ENCODE peak calls at places on chromosomes 12 and 14, in five cellular contexts. E, P, V, K and A are unnamed samples.

GRCh38 chr14:97077253-97077653 is 280.1 kb downstream of the VRK1 start:
- DNase-seq in E (peak; percentile 58), P (peak; percentile 37), V (peak; percentile 97), K (no peak), A (peak; percentile 88)

GRCh38 chr12:129226005-129226404 is 372.7 kb downstream of the GLT1D1 start:
- DNase-seq in E (no peak), P (no peak), V (no peak), K (no peak), A (no peak)

GRCh38 chr12:11633968-11634367 is 15.5 kb upstream of the ETV6 start:
- DNase-seq in E (no peak), P (no peak), V (peak; percentile 76), K (no peak), A (no peak)

GRCh38 chr14:73753887-73754880 is 40.0 kb upstream of the PNMA1 start:
- DNase-seq in E (no peak), P (no peak), V (peak; percentile 56), K (no peak), A (no peak)

GRCh38 chr14:68250950-68251765 is 431.6 kb downstream of the RAD51B start:
- DNase-seq in E (no peak), P (no peak), V (peak; percentile 28), K (no peak), A (no peak)

GRCh38 chr12:75991753-75992152 is 39.8 kb downstream of the PHLDA1 start:
- DNase-seq in E (no peak), P (no peak), V (no peak), K (no peak), A (no peak)

GRCh38 chr12:12561305-12562015 is 1.2 kb downstream of the DUSP16 start:
- DNase-seq in E (peak; percentile 66), P (peak; percentile 75), V (peak; percentile 36), K (peak; percentile 50), A (peak; percentile 88)

GRCh38 chr12:123242083-123242904 is 9.1 kb downstream of the MTRFR start:
- DNase-seq in E (no peak), P (no peak), V (no peak), K (no peak), A (no peak)

GRCh38 chr14:35416108-35416750 is 11.7 kb upstream of the NFKBIA start:
- DNase-seq in E (no peak), P (no peak), V (peak; percentile 55), K (no peak), A (no peak)

GRCh38 chr14:92408186-92408585 is 85.2 kb downstream of the SLC24A4 start:
- DNase-seq in E (no peak), P (no peak), V (peak; percentile 68), K (peak; percentile 61), A (no peak)

GRCh38 chr12:93242154-93242958 is 135.4 kb upstream of the NUDT4 start:
- DNase-seq in E (no peak), P (peak; percentile 24), V (no peak), K (peak; percentile 61), A (no peak)

GRCh38 chr12:6769003-6769389 is 2.8 kb downstream of the PTMS start:
- DNase-seq in E (no peak), P (peak; percentile 81), V (no peak), K (no peak), A (no peak)

GRCh38 chr12:83389237-83389996 is 702.7 kb downstream of the TMTC2 start:
- DNase-seq in E (no peak), P (no peak), V (peak; percentile 41), K (no peak), A (no peak)

GRCh38 chr12:68587448-68587873 is 23.2 kb upstream of the RAP1B start:
- DNase-seq in E (no peak), P (no peak), V (no peak), K (no peak), A (no peak)

GRCh38 chr14:49982522-49982951 is 89.7 kb downstream of the ARF6 start:
- DNase-seq in E (no peak), P (no peak), V (no peak), K (peak; percentile 89), A (peak; percentile 68)

GRCh38 chr12:115500872-115501271 is 776.6 kb downstream of the MED13L start:
- DNase-seq in E (no peak), P (no peak), V (no peak), K (no peak), A (no peak)

GRCh38 chr14:78530078-78530477 is 359.9 kb downstream of the NRXN3 start:
- DNase-seq in E (no peak), P (no peak), V (peak; percentile 23), K (no peak), A (no peak)

GRCh38 chr12:117967512-117967911 is 1.3 kb downstream of the KSR2 start:
- DNase-seq in E (no peak), P (no peak), V (no peak), K (no peak), A (no peak)

GRCh38 chr12:106238146-106238545 is 9.7 kb downstream of the CKAP4 start:
- DNase-seq in E (no peak), P (no peak), V (no peak), K (no peak), A (no peak)

GRCh38 chr12:113422929-113423669 is 919 bp downstream of the SDSL start:
- DNase-seq in E (no peak), P (no peak), V (peak; percentile 26), K (no peak), A (no peak)

GRCh38 chr12:70849265-70849960 is 71.1 kb downstream of the PTPRR start:
- DNase-seq in E (no peak), P (peak; percentile 5), V (peak; percentile 61), K (peak; percentile 71), A (no peak)

GRCh38 chr14:93727917-93728650 is 60.2 kb downstream of the PRIMA1 start:
- DNase-seq in E (no peak), P (no peak), V (no peak), K (no peak), A (peak; percentile 22)

GRCh38 chr12:57845478-57846284 is 848 bp downstream of the CTDSP2 start:
- DNase-seq in E (peak; percentile 68), P (peak; percentile 84), V (peak; percentile 47), K (no peak), A (peak; percentile 94)

GRCh38 chr12:117671734-117672133 is 297.1 kb downstream of the KSR2 start:
- DNase-seq in E (no peak), P (peak; percentile 55), V (peak; percentile 83), K (no peak), A (no peak)

GRCh38 chr14:61620130-61620946 is 75.0 kb upstream of the HIF1A start:
- DNase-seq in E (no peak), P (no peak), V (peak; percentile 56), K (peak; percentile 96), A (no peak)

GRCh38 chr12:2084553-2085296 is 31.9 kb downstream of the CACNA1C start:
- DNase-seq in E (peak; percentile 74), P (no peak), V (peak; percentile 38), K (peak; percentile 77), A (peak; percentile 82)

GRCh38 chr12:28782812-28783211 is 366.3 kb upstream of the FAR2 start:
- DNase-seq in E (no peak), P (no peak), V (no peak), K (no peak), A (no peak)

GRCh38 chr12:1842183-1842904 is 22.0 kb downstream of the LRTM2 start:
- DNase-seq in E (no peak), P (no peak), V (no peak), K (no peak), A (peak; percentile 28)

DNA sequence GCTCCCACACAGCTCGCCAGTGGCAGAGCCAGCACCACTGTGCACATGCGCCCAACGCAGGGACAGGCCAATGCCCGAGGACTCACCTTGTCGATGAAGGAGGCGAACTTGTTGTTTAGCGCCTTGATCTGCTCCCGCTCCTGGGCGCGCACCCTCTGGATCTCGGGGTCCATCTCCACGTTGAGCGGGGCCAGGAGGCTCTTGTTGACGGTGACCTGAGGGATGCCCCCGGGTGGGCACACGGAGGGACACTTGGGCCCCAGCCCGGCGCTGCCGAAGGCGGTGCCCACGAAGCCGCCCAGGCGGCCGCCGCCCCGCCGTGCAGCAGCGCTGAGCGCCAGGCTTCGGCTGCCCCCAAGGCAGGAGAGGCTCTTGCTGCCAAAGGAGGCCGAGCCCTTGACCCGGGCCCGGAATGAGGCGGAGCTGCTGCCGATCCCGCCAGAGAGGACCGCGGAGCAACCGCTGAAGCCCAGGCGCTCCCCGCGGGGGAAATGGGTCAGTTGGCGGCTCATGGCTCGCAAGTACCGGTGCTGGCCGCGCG is at the start of gene KRT72:
- DNase-seq in E (no peak), P (peak; percentile 36), V (no peak), K (no peak), A (no peak)
- H3K27me3 ChIP-seq in E (no peaks in the 10 kb centered on the region), P (peaks cover 52% of the 10 kb centered on the region), V (peaks cover 24% of the 10 kb centered on the region), K (peaks cover 15% of the 10 kb centered on the region), A (no peaks in the 10 kb centered on the region)

DNA sequence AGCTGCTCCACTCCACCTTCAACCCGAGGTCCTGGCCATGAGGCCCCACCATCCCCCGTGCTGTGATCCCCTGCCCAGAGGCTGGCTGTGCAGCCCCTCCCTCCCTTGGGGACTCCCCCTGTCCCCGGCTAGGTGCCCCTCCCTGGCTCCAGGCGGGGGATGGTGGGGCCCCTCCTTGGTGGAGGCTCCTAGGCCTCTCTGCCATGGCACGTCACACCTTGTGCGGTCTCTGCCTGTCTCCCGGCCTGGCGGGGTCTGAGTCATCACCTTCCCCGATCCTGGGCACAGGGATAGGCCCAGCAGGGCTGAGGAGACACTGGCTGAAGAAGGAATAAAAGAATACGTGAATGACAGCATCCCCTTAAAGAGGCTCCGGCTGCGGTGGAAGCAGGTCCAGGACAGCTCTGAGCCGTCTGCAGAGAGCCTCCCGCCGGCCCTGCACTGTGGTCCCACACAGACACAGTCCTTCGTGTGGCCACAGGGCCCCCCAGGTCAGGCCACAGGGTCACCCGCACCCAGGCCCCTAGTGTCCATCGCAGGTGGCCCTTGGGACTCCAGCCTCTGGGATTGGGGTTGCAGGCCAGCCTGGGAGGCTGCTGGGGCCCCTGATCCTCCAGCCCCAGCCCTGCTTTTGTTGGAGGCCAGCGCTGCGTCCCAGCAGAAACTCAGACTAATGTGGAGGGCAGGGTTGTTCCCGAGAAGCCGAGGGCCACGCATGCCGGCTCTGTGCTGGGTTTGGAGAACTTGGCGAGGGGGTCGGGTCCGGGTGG is 43.6 kb downstream of the KIF26A start:
- DNase-seq in E (no peak), P (no peak), V (peak; percentile 33), K (no peak), A (no peak)
- H3K9me3 ChIP-seq in E (no peaks in the 10 kb centered on the region), P (no peaks in the 10 kb centered on the region), V (no peaks in the 10 kb centered on the region), K (no peaks in the 10 kb centered on the region), A (no peaks in the 10 kb centered on the region)

DNA sequence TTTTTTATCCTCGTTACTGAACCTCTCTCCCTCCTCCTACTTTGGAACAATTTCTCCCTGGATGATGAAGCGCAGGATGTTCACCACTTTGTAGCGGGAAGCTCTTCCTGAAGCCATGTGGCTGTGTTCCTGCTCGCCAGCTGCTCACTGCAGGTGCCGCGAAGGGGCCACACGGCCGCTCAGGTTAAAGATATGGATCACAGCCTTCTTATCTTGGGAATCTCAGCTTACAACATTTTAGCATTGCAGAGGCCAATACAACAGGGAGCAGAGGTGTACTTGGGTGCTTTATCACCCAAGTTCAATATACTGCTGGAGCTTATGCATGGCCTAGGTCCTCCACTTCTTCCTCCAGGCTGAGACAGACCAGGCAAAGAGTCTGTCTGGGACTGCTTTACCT is 201.2 kb upstream of the G2E3 start:
- DNase-seq in E (no peak), P (no peak), V (no peak), K (no peak), A (no peak)
- H3K27me3 ChIP-seq in E (no peaks in the 10 kb centered on the region), P (peaks cover 22% of the 10 kb centered on the region), V (no peaks in the 10 kb centered on the region), K (peaks cover 2% of the 10 kb centered on the region), A (no peaks in the 10 kb centered on the region)

DNA sequence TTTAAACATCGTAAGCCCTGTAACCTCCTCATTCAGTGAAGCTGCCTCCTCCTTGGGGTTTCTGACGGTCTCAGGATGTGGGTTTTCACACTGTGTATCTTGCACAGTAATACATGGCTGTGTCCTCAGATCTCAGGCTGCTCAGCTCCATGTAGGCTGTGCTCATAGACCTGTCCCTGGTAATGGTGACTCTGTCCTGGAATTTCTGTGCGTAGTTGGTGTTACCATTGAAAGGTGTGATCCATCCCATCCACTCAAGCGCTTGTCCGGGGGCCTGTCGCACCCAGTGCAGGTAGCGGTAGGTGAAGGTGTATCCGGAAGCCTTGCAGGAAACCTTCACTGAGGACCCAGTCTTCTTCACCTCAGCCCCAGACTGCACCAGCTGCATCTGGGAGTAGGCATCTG is 980.5 kb downstream of the TMEM121 start:
- DNase-seq in E (no peak), P (no peak), V (no peak), K (no peak), A (no peak)
- H3K9me3 ChIP-seq in E (no peaks in the 10 kb centered on the region), P (no peaks in the 10 kb centered on the region), V (peaks cover 22% of the 10 kb centered on the region), K (no peaks in the 10 kb centered on the region), A (no peaks in the 10 kb centered on the region)